ENCODE peak calls at places on chromosomes 16 and 17, in five cellular contexts. M, W, P, Z and K are unnamed samples. For H3K4me1 and H3K27me3, the result is how much of the 10 kb centered on the place peaks cover.

GRCh38 chr16:70258946-70259345 is 7.2 kb upstream of the EXOSC6 start:
- DNase-seq in M (no peak), P (no peak), Z (no peak), W (no peak), K (no peak)

GRCh38 chr17:74271902-74272563 is 2.0 kb upstream of the DNAI2 start:
- DNase-seq in M (no peak), P (no peak), Z (peak), W (no peak), K (no peak)

GRCh38 chr17:36703860-36704266 is 102.5 kb downstream of the MRM1 start:
- DNase-seq in P (peak), Z (peak), W (peak), M (peak), K (no peak)

GRCh38 chr17:43967251-43967875 is 13.6 kb upstream of the PYY start:
- DNase-seq in P (no peak), M (no peak), W (no peak), Z (no peak), K (no peak)

GRCh38 chr17:55986817-55987216 is 166.5 kb upstream of the ANKFN1 start:
- DNase-seq in W (no peak), P (no peak), M (no peak), Z (no peak), K (no peak)

GRCh38 chr16:8194795-8195194 is 395.5 kb downstream of the TMEM114 start:
- DNase-seq in W (no peak), P (no peak), M (no peak), Z (no peak), K (no peak)

GRCh38 chr17:21021208-21021803 is 21.5 kb downstream of the USP22 start:
- DNase-seq in Z (no peak), W (no peak), P (no peak), M (no peak), K (no peak)

GRCh38 chr16:21283521-21284289 is 5.6 kb upstream of the CRYM start:
- DNase-seq in Z (peak), M (peak), W (peak), P (peak), K (peak)

GRCh38 chr16:10752843-10753523 is 9.3 kb downstream of the NUBP1 start:
- DNase-seq in W (no peak), P (no peak), M (no peak), Z (peak), K (no peak)

GRCh38 chr17:337453-337852 is 15.2 kb downstream of the RPH3AL start:
- DNase-seq in W (no peak), P (no peak), Z (no peak), M (no peak), K (no peak)

GRCh38 chr16:31453255-31454204 is 5.8 kb upstream of the ARMC5 start:
- DNase-seq in P (peak), W (no peak), M (peak), Z (no peak), K (peak)

GRCh38 chr17:65638221-65638940 is 76.9 kb upstream of the AXIN2 start:
- DNase-seq in W (no peak), P (peak), M (no peak), Z (no peak), K (peak)

GRCh38 chr16:27408012-27408601 is 6.1 kb downstream of the IL21R start:
- DNase-seq in P (peak), M (peak), W (no peak), Z (no peak), K (peak)

GRCh38 chr17:6995500-6996255 is at the start of gene ALOX12:
- DNase-seq in M (no peak), Z (no peak), P (no peak), W (peak), K (no peak)

GRCh38 chr17:57939797-57940196 is 15.4 kb downstream of the CUEDC1 start:
- DNase-seq in Z (peak), W (no peak), P (no peak), M (no peak), K (peak)

DNA sequence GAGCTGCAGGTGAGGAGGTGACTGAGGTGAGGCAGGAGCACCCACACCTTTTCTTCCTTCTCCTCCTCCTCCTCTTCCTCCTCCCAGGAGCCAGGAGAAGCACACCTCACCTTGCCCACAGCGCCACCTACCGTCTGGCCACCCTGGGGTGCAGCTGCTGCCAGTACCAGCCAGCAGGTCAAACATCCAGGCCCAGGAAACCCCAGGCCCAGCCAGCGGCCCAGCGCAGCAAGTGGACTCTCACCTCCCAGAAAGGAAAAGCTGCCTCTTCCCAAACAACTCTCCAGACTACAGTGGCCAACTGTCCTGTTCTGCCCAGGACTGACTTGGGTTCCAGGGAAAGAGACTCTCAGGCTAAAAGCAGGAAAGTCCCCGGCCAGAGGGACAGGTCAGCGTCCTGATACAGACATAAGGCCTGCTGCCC is 22.7 kb downstream of the PEMT start:
- DNase-seq in M (peak), Z (peak), P (peak), W (peak), K (peak)
- H3K4me1 ChIP-seq in M (under half), Z (half or more), P (under half), W (under half), K (under half)

GRCh38 chr17:77928519-77929179 is 29.9 kb upstream of the TNRC6C start:
- DNase-seq in Z (no peak), P (no peak), W (no peak), M (no peak), K (no peak)

GRCh38 chr17:77929180-77929564 is 29.3 kb upstream of the TNRC6C start:
- DNase-seq in P (no peak), M (no peak), Z (no peak), W (no peak), K (no peak)

GRCh38 chr17:77926144-77926543 is 32.4 kb upstream of the TNRC6C start:
- DNase-seq in Z (no peak), W (no peak), P (no peak), M (no peak), K (no peak)

GRCh38 chr17:77926967-77927366 is 31.5 kb upstream of the TNRC6C start:
- DNase-seq in P (no peak), M (no peak), Z (no peak), W (no peak), K (no peak)

DNA sequence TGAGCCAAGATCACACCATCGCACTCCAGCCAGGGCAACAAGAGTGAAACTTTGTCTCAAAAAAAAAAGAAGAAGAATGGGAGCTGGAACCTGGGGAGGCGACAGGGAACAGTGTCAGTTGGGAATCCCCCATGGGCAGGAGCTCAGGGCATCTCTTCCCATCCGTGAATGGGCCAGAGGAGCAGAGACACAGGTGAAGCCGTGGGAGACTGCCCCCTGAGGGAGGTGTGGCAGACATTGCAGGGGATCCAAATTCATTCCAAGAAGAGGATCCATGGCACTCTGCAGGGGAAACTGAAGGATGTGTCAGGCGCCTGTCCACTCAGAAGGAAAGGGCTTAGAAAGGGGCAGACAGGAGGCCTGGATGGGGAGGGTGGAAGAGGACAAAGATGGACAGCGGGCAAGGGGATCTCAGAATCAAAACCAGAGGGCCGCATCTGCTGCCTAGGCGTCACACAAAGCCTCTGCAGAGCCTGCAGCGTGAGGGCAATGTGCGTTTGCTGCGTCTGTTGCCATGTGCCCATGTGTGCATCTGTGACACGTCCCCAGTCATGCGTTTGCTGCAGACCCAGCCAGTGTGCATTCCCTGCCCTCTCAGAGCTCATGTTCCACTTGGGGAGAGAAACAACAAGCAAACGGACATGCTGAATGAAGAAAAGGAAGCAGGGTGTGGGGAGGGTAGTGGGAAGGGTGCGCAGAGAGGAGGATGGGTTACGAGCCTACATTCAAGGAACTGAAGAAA is 30.6 kb upstream of the TNRC6C start:
- DNase-seq in Z (no peak), M (no peak), W (no peak), P (no peak), K (no peak)
- H3K27me3 ChIP-seq in Z (under half), M (under half), W (under half), P (half or more), K (under half)

GRCh38 chr16:23035240-23035639 is 114.0 kb downstream of the USP31 start:
- DNase-seq in P (no peak), W (no peak), M (no peak), Z (no peak), K (no peak)

GRCh38 chr16:23027386-23027785 is 121.9 kb downstream of the USP31 start:
- DNase-seq in Z (no peak), P (no peak), M (no peak), W (no peak), K (no peak)

GRCh38 chr16:23026777-23027362 is 122.4 kb downstream of the USP31 start:
- DNase-seq in Z (no peak), P (peak), M (peak), W (no peak), K (peak)

GRCh38 chr16:23030001-23030400 is 119.3 kb downstream of the USP31 start:
- DNase-seq in P (no peak), Z (no peak), M (no peak), W (no peak), K (no peak)

GRCh38 chr16:23031508-23032098 is 117.6 kb downstream of the USP31 start:
- DNase-seq in Z (no peak), P (no peak), M (no peak), W (no peak), K (no peak)
- H3K4me3 ChIP-seq in Z (no peak), P (no peak), M (no peak), W (no peak), K (no peak)

GRCh38 chr16:66516808-66517585 is 32.9 kb downstream of the TK2 start:
- DNase-seq in W (peak), M (peak), P (peak), Z (peak), K (peak)
- H3K4me1 ChIP-seq in W (under half), M (half or more), P (under half), Z (under half), K (under half)

GRCh38 chr17:2048805-2049204 is 6.1 kb upstream of the HIC1 start:
- DNase-seq in W (no peak), Z (no peak), M (no peak), P (no peak), K (no peak)
- H3K27me3 ChIP-seq in W (under half), Z (under half), M (under half), P (under half), K (under half)

GRCh38 chr17:5619088-5619740 is 34.9 kb upstream of the NLRP1 start:
- DNase-seq in Z (no peak), M (no peak), P (no peak), W (no peak), K (no peak)
- H3K4me3 ChIP-seq in Z (no peak), M (no peak), P (no peak), W (no peak), K (no peak)

GRCh38 chr17:35519442-35519841 is 18.0 kb downstream of the SLFN12L start:
- DNase-seq in M (peak), W (no peak), P (no peak), Z (no peak), K (peak)
- H3K4me1 ChIP-seq in M (under half), W (under half), P (under half), Z (under half), K (under half)

GRCh38 chr16:46898006-46898405 is 13.8 kb downstream of the GPT2 start:
- DNase-seq in M (no peak), Z (peak), W (no peak), P (no peak), K (no peak)
- H3K27me3 ChIP-seq in M (under half), Z (under half), W (under half), P (under half), K (under half)

GRCh38 chr16:56683424-56684162 is 1.3 kb downstream of the MT1X start:
- DNase-seq in W (no peak), M (no peak), P (no peak), Z (no peak), K (no peak)
- H3K4me3 ChIP-seq in W (peak), M (peak), P (no peak), Z (no peak), K (no peak)